ENCODE peak calls at places on chromosomes 3 and 15, in five cellular contexts. One of them, this sample, is unnamed.

GRCh38 chr3:195896361-195897080 is 11.8 kb downstream of the TNK2 start:
- DNase-seq in stomach: no peak
- DNase-seq in A549: peak
- DNase-seq in brain microvascular endothelial cell: peak
- DNase-seq in cardiac muscle cell: peak
- DNase-seq in this sample: peak

GRCh38 chr3:184937611-184938010 is 125.6 kb downstream of the VPS8 start:
- DNase-seq in cardiac muscle cell: no peak
- DNase-seq in stomach: no peak
- DNase-seq in brain microvascular endothelial cell: no peak
- DNase-seq in A549: no peak
- DNase-seq in this sample: no peak

GRCh38 chr3:127478922-127479321 is 111.6 kb downstream of the TPRA1 start:
- DNase-seq in A549: no peak
- DNase-seq in cardiac muscle cell: no peak
- DNase-seq in stomach: no peak
- DNase-seq in brain microvascular endothelial cell: no peak
- DNase-seq in this sample: no peak

GRCh38 chr15:80151148-80151547 is 1.7 kb upstream of the FAH start:
- DNase-seq in stomach: no peak
- DNase-seq in A549: no peak
- DNase-seq in cardiac muscle cell: no peak
- DNase-seq in brain microvascular endothelial cell: no peak
- DNase-seq in this sample: no peak

GRCh38 chr15:78638658-78639314 is 2.2 kb downstream of the CHRNB4 start:
- DNase-seq in A549: peak
- DNase-seq in cardiac muscle cell: peak
- DNase-seq in stomach: peak
- DNase-seq in brain microvascular endothelial cell: peak
- DNase-seq in this sample: peak

GRCh38 chr15:62732078-62732477 is 310.5 kb upstream of the TPM1 start:
- DNase-seq in cardiac muscle cell: peak
- DNase-seq in A549: no peak
- DNase-seq in stomach: no peak
- DNase-seq in brain microvascular endothelial cell: no peak
- DNase-seq in this sample: peak

GRCh38 chr3:185757176-185757575 is 67.7 kb downstream of the IGF2BP2 start:
- DNase-seq in cardiac muscle cell: no peak
- DNase-seq in A549: no peak
- DNase-seq in brain microvascular endothelial cell: no peak
- DNase-seq in stomach: no peak
- DNase-seq in this sample: no peak

GRCh38 chr3:154181127-154181691 is 60.0 kb downstream of the ARHGEF26 start:
- DNase-seq in cardiac muscle cell: peak
- DNase-seq in A549: no peak
- DNase-seq in brain microvascular endothelial cell: no peak
- DNase-seq in stomach: no peak
- DNase-seq in this sample: peak

GRCh38 chr3:149965278-149965677 is 5.4 kb downstream of the PFN2 start:
- DNase-seq in A549: no peak
- DNase-seq in cardiac muscle cell: peak
- DNase-seq in stomach: no peak
- DNase-seq in brain microvascular endothelial cell: no peak
- DNase-seq in this sample: peak

GRCh38 chr15:82647835-82648256 is 683 bp upstream of the CPEB1 start:
- DNase-seq in cardiac muscle cell: no peak
- DNase-seq in brain microvascular endothelial cell: no peak
- DNase-seq in A549: no peak
- DNase-seq in stomach: no peak
- DNase-seq in this sample: no peak

GRCh38 chr3:109643590-109643989 is 306.2 kb upstream of the DPPA4 start:
- DNase-seq in cardiac muscle cell: peak
- DNase-seq in A549: peak
- DNase-seq in brain microvascular endothelial cell: peak
- DNase-seq in stomach: no peak
- DNase-seq in this sample: peak

GRCh38 chr3:149638401-149639092 is 19.3 kb downstream of the WWTR1 start:
- DNase-seq in brain microvascular endothelial cell: no peak
- DNase-seq in stomach: no peak
- DNase-seq in A549: no peak
- DNase-seq in cardiac muscle cell: peak
- DNase-seq in this sample: peak

GRCh38 chr3:89227218-89227617 is 119.8 kb downstream of the EPHA3 start:
- DNase-seq in A549: no peak
- DNase-seq in stomach: no peak
- DNase-seq in brain microvascular endothelial cell: peak
- DNase-seq in cardiac muscle cell: peak
- DNase-seq in this sample: peak

DNA sequence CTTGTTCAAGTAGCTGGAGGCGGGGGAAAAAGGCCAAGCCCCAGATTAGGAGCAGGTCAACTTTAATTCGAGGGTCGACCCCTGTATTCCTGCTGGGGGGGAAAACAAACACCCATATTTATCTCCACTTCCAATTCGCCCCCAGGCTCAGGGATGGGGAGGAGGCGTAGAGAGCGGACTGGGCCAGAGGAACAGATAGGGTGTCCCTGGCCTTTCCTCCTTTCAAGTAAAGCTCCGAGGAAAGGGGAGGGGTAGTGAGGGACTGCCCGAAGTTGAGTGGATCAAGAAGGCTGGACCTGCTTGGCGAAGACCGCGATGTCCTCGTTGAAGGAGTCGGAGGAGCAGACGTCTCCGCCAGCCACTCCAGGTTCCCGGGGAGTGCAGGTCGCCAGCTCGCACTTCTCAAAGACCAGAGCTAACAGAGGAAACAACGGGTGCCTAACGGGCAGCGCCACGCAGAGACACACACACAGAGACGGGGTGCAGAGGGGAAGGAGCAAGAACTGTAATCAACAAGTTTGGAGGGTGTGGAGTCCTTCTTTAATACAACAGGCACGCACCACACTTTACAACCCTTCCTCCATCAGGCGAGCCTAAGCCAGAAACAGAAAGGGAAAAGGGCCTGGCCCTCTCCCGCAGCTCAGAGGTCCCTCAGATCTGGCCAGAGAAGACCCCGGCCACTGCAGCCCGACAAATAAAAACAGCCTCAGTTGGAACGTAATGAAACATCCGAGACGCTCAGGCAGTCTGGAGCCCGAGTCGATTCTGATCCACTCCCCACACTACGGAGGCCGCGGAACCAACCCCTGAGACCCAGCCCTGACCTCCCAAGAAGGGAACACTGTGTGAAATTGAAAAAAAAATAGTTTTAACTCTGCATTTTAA is 4.1 kb downstream of the MEIS2 start:
- DNase-seq in stomach: no peak
- DNase-seq in A549: no peak
- DNase-seq in cardiac muscle cell: peak
- DNase-seq in brain microvascular endothelial cell: no peak
- DNase-seq in this sample: no peak
- H3K4me3 ChIP-seq in stomach: peak
- H3K4me3 ChIP-seq in A549: no peak
- H3K4me3 ChIP-seq in cardiac muscle cell: peak
- H3K4me3 ChIP-seq in brain microvascular endothelial cell: peak
- H3K4me3 ChIP-seq in this sample: peak

GRCh38 chr3:183158552-183159006 is 4.0 kb downstream of the LAMP3 start:
- DNase-seq in brain microvascular endothelial cell: peak
- DNase-seq in cardiac muscle cell: peak
- DNase-seq in stomach: no peak
- DNase-seq in A549: no peak
- DNase-seq in this sample: peak

GRCh38 chr3:183160616-183161015 is 1.9 kb downstream of the LAMP3 start:
- DNase-seq in cardiac muscle cell: no peak
- DNase-seq in brain microvascular endothelial cell: no peak
- DNase-seq in A549: no peak
- DNase-seq in stomach: no peak
- DNase-seq in this sample: no peak

GRCh38 chr3:183163563-183163962 is 1.0 kb upstream of the LAMP3 start:
- DNase-seq in brain microvascular endothelial cell: no peak
- DNase-seq in cardiac muscle cell: no peak
- DNase-seq in stomach: no peak
- DNase-seq in A549: no peak
- DNase-seq in this sample: no peak

GRCh38 chr3:183159319-183159718 is 3.2 kb downstream of the LAMP3 start:
- DNase-seq in cardiac muscle cell: no peak
- DNase-seq in stomach: no peak
- DNase-seq in A549: no peak
- DNase-seq in brain microvascular endothelial cell: no peak
- DNase-seq in this sample: no peak

DNA sequence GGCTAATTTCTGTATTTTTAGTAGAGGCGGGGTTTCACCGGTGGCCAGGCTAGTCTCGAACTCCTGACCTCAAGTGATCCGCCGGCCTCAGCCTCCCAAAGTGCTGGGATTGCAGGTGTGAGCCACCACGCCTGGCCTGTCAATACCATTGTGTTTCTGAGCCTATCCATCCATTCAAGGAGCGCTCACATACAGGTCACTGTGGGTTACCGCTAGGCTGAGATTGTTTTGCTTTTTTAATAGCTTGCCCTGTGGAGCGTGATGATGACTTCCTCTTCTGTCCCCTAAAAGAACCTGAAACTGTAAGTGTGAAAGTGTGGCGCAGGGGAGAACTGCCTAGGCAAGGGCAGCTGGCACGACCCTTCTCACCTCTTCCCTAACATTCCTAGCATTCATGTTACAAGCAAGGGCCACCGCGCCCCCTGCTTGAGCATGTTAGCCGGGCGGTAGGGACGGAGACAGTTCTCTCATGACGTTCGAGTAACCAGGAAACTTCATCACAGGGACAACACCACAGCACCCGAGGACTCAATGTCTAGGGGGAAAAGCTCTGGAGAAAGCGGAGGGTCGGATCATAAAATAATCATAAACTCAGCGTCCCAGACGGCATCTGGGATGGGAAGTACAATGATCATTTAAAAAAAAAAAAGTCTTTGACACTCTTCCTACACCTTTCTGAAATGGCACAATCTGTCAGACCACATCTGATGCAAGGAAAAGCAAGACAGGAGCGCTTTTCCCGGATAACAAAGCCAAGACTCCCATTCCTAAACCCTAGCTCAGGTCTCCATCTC is 785 bp downstream of the LAMP3 start:
- DNase-seq in stomach: no peak
- DNase-seq in brain microvascular endothelial cell: no peak
- DNase-seq in A549: no peak
- DNase-seq in cardiac muscle cell: peak
- DNase-seq in this sample: peak
- H3K4me3 ChIP-seq in stomach: peak
- H3K4me3 ChIP-seq in brain microvascular endothelial cell: peak
- H3K4me3 ChIP-seq in A549: peak
- H3K4me3 ChIP-seq in cardiac muscle cell: peak
- H3K4me3 ChIP-seq in this sample: peak

DNA sequence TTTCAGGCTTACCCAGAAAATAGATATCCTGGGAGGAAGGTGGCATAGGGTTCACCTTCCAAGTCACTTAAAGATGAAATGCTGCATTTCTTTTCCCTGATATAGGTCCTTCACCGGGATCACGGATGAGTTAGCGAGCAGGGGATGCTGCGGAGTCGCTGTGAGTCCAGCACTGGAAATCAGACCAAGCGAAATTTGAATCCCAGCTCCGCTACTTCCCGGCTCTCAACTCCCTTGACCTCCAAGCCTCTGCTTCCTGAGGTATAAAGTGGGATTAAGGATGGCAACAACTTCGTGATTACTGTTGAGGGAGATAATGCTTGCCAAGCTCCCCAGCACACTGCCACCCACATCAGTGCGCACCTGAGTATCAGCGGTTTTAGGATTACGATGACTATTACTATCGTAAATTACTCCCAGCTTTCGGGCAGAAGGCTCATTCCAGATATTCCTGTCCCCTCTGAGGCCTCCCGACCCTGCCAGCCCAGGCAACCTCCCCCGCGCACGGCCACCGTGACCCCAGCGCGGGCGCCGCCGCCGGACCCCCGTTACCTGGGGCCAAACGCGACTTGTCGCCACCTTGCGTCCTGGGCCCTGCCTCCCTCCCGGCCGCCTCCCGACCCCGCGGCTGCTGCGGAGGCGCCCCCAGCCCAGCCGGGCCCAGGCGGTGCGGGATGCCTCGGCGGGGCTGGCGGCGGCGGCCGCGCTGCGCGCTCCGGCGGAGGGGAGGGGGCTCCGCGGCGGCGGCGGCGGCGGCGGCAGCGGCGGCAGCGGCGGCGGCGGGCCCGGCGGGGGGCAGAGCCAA is 542 bp upstream of the GPR27 start:
- DNase-seq in cardiac muscle cell: no peak
- DNase-seq in brain microvascular endothelial cell: no peak
- DNase-seq in A549: no peak
- DNase-seq in stomach: no peak
- DNase-seq in this sample: no peak
- H3K4me3 ChIP-seq in cardiac muscle cell: peak
- H3K4me3 ChIP-seq in brain microvascular endothelial cell: peak
- H3K4me3 ChIP-seq in A549: peak
- H3K4me3 ChIP-seq in stomach: peak
- H3K4me3 ChIP-seq in this sample: peak

DNA sequence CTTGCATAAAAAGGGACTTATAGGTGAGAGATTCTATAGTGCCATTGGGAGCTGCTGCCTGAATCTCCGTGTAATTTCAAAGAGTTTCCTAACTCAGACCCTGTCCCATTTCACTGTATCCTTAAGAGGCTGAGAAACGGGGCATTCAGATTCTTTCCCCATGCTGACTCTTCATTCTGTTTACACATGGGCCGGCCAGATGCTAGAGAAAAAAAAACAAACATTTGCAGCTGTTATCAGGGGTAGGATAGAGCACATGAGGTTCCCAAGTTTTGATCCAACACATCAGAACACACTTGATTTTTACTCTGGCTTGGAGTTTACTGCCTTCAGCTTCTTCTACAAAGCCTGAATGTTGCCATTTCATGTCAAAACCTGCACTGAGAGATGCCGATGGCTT is 215.9 kb upstream of the TPRG1 start:
- DNase-seq in brain microvascular endothelial cell: no peak
- DNase-seq in stomach: no peak
- DNase-seq in A549: no peak
- DNase-seq in cardiac muscle cell: no peak
- DNase-seq in this sample: peak
- H3K4me3 ChIP-seq in brain microvascular endothelial cell: no peak
- H3K4me3 ChIP-seq in stomach: no peak
- H3K4me3 ChIP-seq in A549: no peak
- H3K4me3 ChIP-seq in cardiac muscle cell: no peak
- H3K4me3 ChIP-seq in this sample: no peak

GRCh38 chr3:53166206-53166605 is 5.2 kb downstream of the PRKCD start:
- DNase-seq in brain microvascular endothelial cell: no peak
- DNase-seq in cardiac muscle cell: no peak
- DNase-seq in stomach: no peak
- DNase-seq in A549: no peak
- DNase-seq in this sample: no peak
- H3K4me3 ChIP-seq in brain microvascular endothelial cell: no peak
- H3K4me3 ChIP-seq in cardiac muscle cell: no peak
- H3K4me3 ChIP-seq in stomach: peak
- H3K4me3 ChIP-seq in A549: no peak
- H3K4me3 ChIP-seq in this sample: no peak

DNA sequence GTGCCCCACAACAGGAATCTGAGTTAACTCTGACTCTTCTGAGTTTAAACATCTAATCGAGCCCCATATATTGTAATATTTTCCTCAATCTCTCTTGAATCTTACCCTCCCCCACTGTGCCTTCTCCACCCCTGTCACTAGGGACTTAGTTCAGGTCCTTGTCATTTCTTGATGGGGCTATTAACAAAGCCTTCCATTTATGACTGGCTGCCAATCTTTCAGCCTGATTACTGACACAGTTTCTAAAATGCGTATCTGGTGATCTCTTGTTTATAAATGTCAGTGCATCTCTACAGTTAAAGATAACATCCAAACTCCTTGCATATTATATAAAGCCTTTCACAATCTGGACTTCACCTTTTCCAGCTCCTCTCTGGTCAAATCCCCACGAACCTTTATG is 124.3 kb downstream of the IGSF11 start:
- DNase-seq in A549: no peak
- DNase-seq in brain microvascular endothelial cell: no peak
- DNase-seq in stomach: no peak
- DNase-seq in cardiac muscle cell: no peak
- DNase-seq in this sample: no peak
- H3K4me3 ChIP-seq in A549: no peak
- H3K4me3 ChIP-seq in brain microvascular endothelial cell: no peak
- H3K4me3 ChIP-seq in stomach: no peak
- H3K4me3 ChIP-seq in cardiac muscle cell: no peak
- H3K4me3 ChIP-seq in this sample: no peak